ENCODE peak calls at places on chromosomes 12 and 14, in four cellular contexts. One of them, this sample, is unnamed.

GRCh38 chr12:92928431-92928961 is 599 bp downstream of the EEA1 start:
- DNase-seq in prostate gland: peak
- DNase-seq in GM12878: no peak
- DNase-seq in GM23338: no peak
- DNase-seq in this sample: no peak

GRCh38 chr14:60090864-60091519 is 731 bp upstream of the PCNX4 start:
- DNase-seq in prostate gland: peak
- DNase-seq in GM12878: no peak
- DNase-seq in GM23338: peak
- DNase-seq in this sample: no peak

GRCh38 chr12:99567072-99567471 is 80.5 kb upstream of the GARIN6 start:
- DNase-seq in prostate gland: no peak
- DNase-seq in GM12878: no peak
- DNase-seq in GM23338: peak
- DNase-seq in this sample: no peak

GRCh38 chr12:102401087-102401486 is 79.3 kb downstream of the IGF1 start:
- DNase-seq in prostate gland: no peak
- DNase-seq in GM12878: no peak
- DNase-seq in GM23338: no peak
- DNase-seq in this sample: no peak

GRCh38 chr14:37081220-37081619 is 91.2 kb downstream of the SLC25A21 start:
- DNase-seq in prostate gland: no peak
- DNase-seq in GM12878: no peak
- DNase-seq in GM23338: no peak
- DNase-seq in this sample: no peak

GRCh38 chr12:49883065-49883464 is 20.6 kb downstream of the FAIM2 start:
- DNase-seq in prostate gland: no peak
- DNase-seq in GM12878: no peak
- DNase-seq in GM23338: peak
- DNase-seq in this sample: no peak

GRCh38 chr12:542290-543113 is 82.8 kb downstream of the B4GALNT3 start:
- DNase-seq in prostate gland: no peak
- DNase-seq in GM12878: no peak
- DNase-seq in GM23338: no peak
- DNase-seq in this sample: no peak

GRCh38 chr12:111100554-111100953 is 180.2 kb upstream of the MYL2 start:
- DNase-seq in prostate gland: no peak
- DNase-seq in GM12878: no peak
- DNase-seq in GM23338: no peak
- DNase-seq in this sample: no peak

GRCh38 chr14:59261334-59261733 is 72.9 kb downstream of the DAAM1 start:
- DNase-seq in prostate gland: no peak
- DNase-seq in GM12878: no peak
- DNase-seq in GM23338: no peak
- DNase-seq in this sample: no peak

GRCh38 chr12:108305520-108305919 is 33.6 kb downstream of the CMKLR1 start:
- DNase-seq in prostate gland: peak
- DNase-seq in GM12878: no peak
- DNase-seq in GM23338: no peak
- DNase-seq in this sample: no peak

GRCh38 chr14:74314576-74314975 is 11.8 kb upstream of the ABCD4 start:
- DNase-seq in prostate gland: no peak
- DNase-seq in GM12878: no peak
- DNase-seq in GM23338: no peak
- DNase-seq in this sample: no peak

GRCh38 chr12:15842106-15842505 is 40.1 kb upstream of the STRAP start:
- DNase-seq in prostate gland: no peak
- DNase-seq in GM12878: no peak
- DNase-seq in GM23338: no peak
- DNase-seq in this sample: no peak

GRCh38 chr12:129067482-129067881 is 214.2 kb downstream of the GLT1D1 start:
- DNase-seq in prostate gland: no peak
- DNase-seq in GM12878: no peak
- DNase-seq in GM23338: peak
- DNase-seq in this sample: no peak

GRCh38 chr12:113407931-113408585 is 4.4 kb upstream of the SDS start:
- DNase-seq in prostate gland: no peak
- DNase-seq in GM12878: no peak
- DNase-seq in GM23338: no peak
- DNase-seq in this sample: peak

GRCh38 chr14:65243766-65244442 is 141.6 kb upstream of the MAX start:
- DNase-seq in prostate gland: no peak
- DNase-seq in GM12878: no peak
- DNase-seq in GM23338: no peak
- DNase-seq in this sample: peak

GRCh38 chr14:23068792-23069412 is 11.6 kb upstream of the CDH24 start:
- DNase-seq in prostate gland: peak
- DNase-seq in GM12878: peak
- DNase-seq in GM23338: peak
- DNase-seq in this sample: peak

GRCh38 chr14:57066887-57067513 is 201.7 kb downstream of the EXOC5 start:
- DNase-seq in prostate gland: peak
- DNase-seq in GM12878: no peak
- DNase-seq in GM23338: peak
- DNase-seq in this sample: peak

GRCh38 chr12:121812921-121813896 is 9.4 kb downstream of the SETD1B start:
- DNase-seq in prostate gland: no peak
- DNase-seq in GM12878: no peak
- DNase-seq in GM23338: no peak
- DNase-seq in this sample: peak

GRCh38 chr14:21213652-21214051 is 55.6 kb downstream of the HNRNPC start:
- DNase-seq in prostate gland: no peak
- DNase-seq in GM12878: no peak
- DNase-seq in GM23338: no peak
- DNase-seq in this sample: no peak

GRCh38 chr12:132592261-132592970 is 18.0 kb downstream of the LRCOL1 start:
- DNase-seq in prostate gland: no peak
- DNase-seq in GM12878: no peak
- DNase-seq in GM23338: no peak
- DNase-seq in this sample: no peak

GRCh38 chr14:77059276-77059934 is 30.9 kb upstream of the IRF2BPL start:
- DNase-seq in prostate gland: no peak
- DNase-seq in GM12878: no peak
- DNase-seq in GM23338: peak
- DNase-seq in this sample: peak

GRCh38 chr12:65121956-65122469 is 908 bp upstream of the WIF1 start:
- DNase-seq in prostate gland: no peak
- DNase-seq in GM12878: no peak
- DNase-seq in GM23338: no peak
- DNase-seq in this sample: no peak

GRCh38 chr14:101132051-101132541 is 228.6 kb upstream of the RTL1 start:
- DNase-seq in prostate gland: peak
- DNase-seq in GM12878: no peak
- DNase-seq in GM23338: no peak
- DNase-seq in this sample: no peak

GRCh38 chr14:50366115-50366514 is 30.6 kb downstream of the CDKL1 start:
- DNase-seq in prostate gland: no peak
- DNase-seq in GM12878: no peak
- DNase-seq in GM23338: no peak
- DNase-seq in this sample: no peak

GRCh38 chr12:108768591-108769500 is 37.5 kb upstream of the CORO1C start:
- DNase-seq in prostate gland: no peak
- DNase-seq in GM12878: peak
- DNase-seq in GM23338: peak
- DNase-seq in this sample: peak

GRCh38 chr14:94322648-94323570 is at the start of gene SERPINA6:
- DNase-seq in prostate gland: no peak
- DNase-seq in GM12878: no peak
- DNase-seq in GM23338: no peak
- DNase-seq in this sample: no peak

GRCh38 chr12:11773889-11774677 is 124.6 kb downstream of the ETV6 start:
- DNase-seq in prostate gland: peak
- DNase-seq in GM12878: no peak
- DNase-seq in GM23338: no peak
- DNase-seq in this sample: peak

GRCh38 chr12:12585115-12585862 is 22.6 kb upstream of the DUSP16 start:
- DNase-seq in prostate gland: no peak
- DNase-seq in GM12878: no peak
- DNase-seq in GM23338: peak
- DNase-seq in this sample: no peak

GRCh38 chr14:66638688-66639087 is 130.7 kb downstream of the GPHN start:
- DNase-seq in prostate gland: no peak
- DNase-seq in GM12878: no peak
- DNase-seq in GM23338: no peak
- DNase-seq in this sample: no peak

GRCh38 chr14:22839159-22839779 is 2.9 kb downstream of the MMP14 start:
- DNase-seq in prostate gland: peak
- DNase-seq in GM12878: no peak
- DNase-seq in GM23338: no peak
- DNase-seq in this sample: no peak

DNA sequence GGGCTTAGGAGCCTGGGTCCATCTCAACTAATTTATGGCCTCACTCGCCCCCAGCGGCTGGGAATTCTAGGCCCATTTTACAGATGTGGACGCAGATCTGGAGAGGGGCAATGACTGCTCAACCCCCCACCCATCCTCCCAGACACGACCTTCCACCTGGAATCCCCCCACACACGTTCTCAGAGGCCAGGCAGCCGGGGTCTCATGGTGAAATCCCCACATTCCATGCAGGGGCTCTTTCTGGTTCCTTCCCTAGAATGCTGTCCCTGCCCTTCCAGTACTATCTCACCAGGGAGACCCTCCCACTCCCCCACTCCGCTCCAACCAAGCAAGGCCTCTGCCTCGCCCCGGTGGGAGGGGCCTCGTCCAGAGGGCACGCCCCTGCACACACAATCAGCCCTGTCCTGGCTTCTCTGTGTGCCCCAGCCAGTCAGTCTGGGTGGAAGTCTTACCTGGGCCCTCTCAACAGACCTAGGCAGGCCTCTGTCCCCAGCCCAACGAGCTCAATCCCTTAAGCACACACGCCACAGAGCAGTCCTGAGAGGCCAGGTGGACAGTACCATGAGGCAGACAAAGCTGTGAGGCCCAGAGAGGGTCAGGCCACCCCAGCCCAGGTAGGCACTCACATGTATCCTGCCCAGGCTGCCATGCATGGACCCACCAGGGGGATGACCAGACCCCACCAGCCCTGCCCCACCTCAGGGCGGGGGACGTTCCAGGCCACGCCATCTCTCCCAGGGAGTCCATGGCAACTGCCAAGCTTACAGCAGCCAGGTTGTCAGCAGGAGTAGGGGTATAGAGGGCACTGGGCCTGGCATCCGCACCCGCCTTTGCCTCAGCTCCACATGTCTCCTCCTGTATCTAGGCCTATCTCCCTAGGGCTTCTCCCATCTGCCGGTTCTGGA is 1.3 kb upstream of the ANKRD9 start:
- DNase-seq in prostate gland: peak
- DNase-seq in GM12878: no peak
- DNase-seq in GM23338: peak
- DNase-seq in this sample: no peak
- H3K27ac ChIP-seq in prostate gland: peak
- H3K27ac ChIP-seq in GM12878: no peak
- H3K27ac ChIP-seq in GM23338: no peak
- H3K27ac ChIP-seq in this sample: no peak

GRCh38 chr12:130195776-130196175 is 33.5 kb downstream of the FZD10 start:
- DNase-seq in prostate gland: no peak
- DNase-seq in GM12878: no peak
- DNase-seq in GM23338: no peak
- DNase-seq in this sample: no peak
- TF ChIP-seq POLR2AphosphoS5 in prostate gland: no peak
- TF ChIP-seq POLR2AphosphoS5 in GM12878: no peak
- TF ChIP-seq POLR2AphosphoS5 in GM23338: no peak
- TF ChIP-seq POLR2AphosphoS5 in this sample: no peak

GRCh38 chr12:117037296-117038022 is 61.8 kb downstream of the TESC start:
- DNase-seq in prostate gland: no peak
- DNase-seq in GM12878: no peak
- DNase-seq in GM23338: no peak
- DNase-seq in this sample: no peak
- H3K27ac ChIP-seq in prostate gland: no peak
- H3K27ac ChIP-seq in GM12878: no peak
- H3K27ac ChIP-seq in GM23338: no peak
- H3K27ac ChIP-seq in this sample: peak

DNA sequence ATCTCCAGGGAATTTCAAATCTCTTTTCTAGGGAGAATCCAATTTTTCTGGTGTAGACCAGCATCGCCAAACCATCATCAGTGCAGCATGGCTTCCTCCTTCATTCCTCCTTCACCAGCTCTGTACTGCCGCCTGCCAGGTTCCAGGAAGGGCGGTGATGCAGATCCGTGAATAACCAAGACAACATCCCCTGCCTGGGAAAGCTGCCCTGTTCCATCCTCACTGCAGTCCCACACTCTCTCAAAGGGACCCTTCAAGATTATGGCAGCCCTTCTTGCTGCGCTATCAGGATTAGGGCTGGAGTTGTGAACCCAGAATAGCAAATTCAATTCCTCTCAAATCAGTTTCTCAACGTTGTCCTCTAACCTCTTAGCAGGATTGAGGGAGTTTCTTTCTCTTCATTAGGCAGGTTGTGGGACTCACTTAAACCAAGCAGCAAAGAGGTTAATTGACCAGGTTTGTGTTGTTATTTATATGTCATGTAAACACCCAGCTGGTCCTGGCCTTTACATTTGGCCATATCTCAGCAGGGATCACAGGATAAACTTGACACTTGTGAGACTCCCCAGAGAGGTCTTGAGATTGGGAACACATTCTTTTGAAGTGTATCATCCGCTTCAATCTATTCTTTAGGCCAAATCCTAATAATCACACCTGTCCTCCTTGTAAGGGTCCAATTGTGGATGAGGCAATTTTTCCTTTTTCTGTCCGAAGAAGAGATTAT is 26.2 kb downstream of the TMEM30B start:
- DNase-seq in prostate gland: no peak
- DNase-seq in GM12878: no peak
- DNase-seq in GM23338: peak
- DNase-seq in this sample: no peak
- TF ChIP-seq POLR2AphosphoS5 in prostate gland: no peak
- TF ChIP-seq POLR2AphosphoS5 in GM12878: no peak
- TF ChIP-seq POLR2AphosphoS5 in GM23338: no peak
- TF ChIP-seq POLR2AphosphoS5 in this sample: no peak